ENCODE peak calls at places on chromosome 6, in nine cellular contexts. X is sciatic nerve; Z is amniotic stem cell; I is RWPE1; J is T-helper 1 cell; W is activated CD4-positive, alpha-beta T cell treated with anti-CD3 and anti-CD28 coated beads for 36 hours; D is islet precursor cell; P is GF-D8; E is AG20443. L is an unnamed sample.

GRCh38 chr6:33169286-33170175 is 22.7 kb downstream of the COL11A2 start:
- DNase-seq in X (no peak), Z (no peak), I (no peak), J (no peak), W (no peak), D (peak), P (no peak), E (no peak), L (no peak)

GRCh38 chr6:39804666-39805065 is 12.5 kb downstream of the DAAM2 start:
- DNase-seq in X (no peak), Z (no peak), I (no peak), J (no peak), W (no peak), D (peak), P (no peak), E (peak), L (no peak)

GRCh38 chr6:107653183-107653580 is 163.3 kb downstream of the SOBP start:
- DNase-seq in X (no peak), Z (no peak), I (no peak), J (no peak), W (no peak), D (no peak), P (no peak), E (no peak), L (no peak)

GRCh38 chr6:157033428-157034140 is 256.4 kb downstream of the ARID1B start:
- DNase-seq in X (no peak), Z (no peak), I (no peak), J (no peak), W (no peak), D (no peak), P (no peak), E (no peak), L (no peak)

GRCh38 chr6:72622094-72622540 is 253 bp downstream of the KCNQ5 start:
- DNase-seq in X (no peak), Z (peak), I (peak), J (peak), W (peak), D (peak), P (peak), E (peak), L (peak)

GRCh38 chr6:146526192-146526591 is 17.4 kb upstream of the RAB32 start:
- DNase-seq in X (no peak), Z (no peak), I (no peak), J (no peak), W (no peak), D (no peak), P (no peak), E (peak), L (no peak)

GRCh38 chr6:2916354-2916925 is 13.3 kb upstream of the SERPINB9 start:
- DNase-seq in X (no peak), Z (no peak), I (no peak), J (no peak), W (no peak), D (peak), P (no peak), E (no peak), L (no peak)

GRCh38 chr6:33198159-33198852 is 2.2 kb downstream of the RXRB start:
- DNase-seq in X (no peak), Z (no peak), I (no peak), J (no peak), W (no peak), D (no peak), P (no peak), E (no peak), L (no peak)

GRCh38 chr6:116352515-116353471 is 18.0 kb upstream of the DSE start:
- DNase-seq in X (no peak), Z (no peak), I (no peak), J (no peak), W (no peak), D (no peak), P (no peak), E (peak), L (no peak)

GRCh38 chr6:16249971-16250370 is 11.6 kb downstream of the GMPR start:
- DNase-seq in X (no peak), Z (no peak), I (no peak), J (no peak), W (no peak), D (peak), P (no peak), E (no peak), L (no peak)

GRCh38 chr6:16595514-16595913 is 165.7 kb downstream of the ATXN1 start:
- DNase-seq in X (no peak), Z (no peak), I (no peak), J (no peak), W (no peak), D (no peak), P (no peak), E (no peak), L (no peak)

GRCh38 chr6:80623066-80623815 is 516.8 kb downstream of the BCKDHB start:
- DNase-seq in X (no peak), Z (no peak), I (no peak), J (no peak), W (no peak), D (no peak), P (no peak), E (no peak), L (no peak)